ENCODE peak calls at places on chromosomes 5 and 9, in six cellular contexts. N is natural killer cell, H is transverse colon, G is neural crest cell, C is kidney epithelial cell, O is psoas muscle. F is an unnamed sample.

GRCh38 chr9:130186839-130187522 is 14.8 kb downstream of the NCS1 start:
- DNase-seq in C (peak; percentile 37), H (peak; percentile 80), N (no peak), O (no peak), G (no peak), F (peak; percentile 65)

GRCh38 chr9:80796662-80797426 is 892.5 kb downstream of the TLE1 start:
- DNase-seq in G (no peak), H (no peak), N (no peak), O (no peak), C (no peak), F (no peak)

GRCh38 chr5:96875805-96876291 is 452 bp upstream of the ERAP2 start:
- DNase-seq in C (no peak), O (no peak), N (no peak), G (no peak), H (no peak), F (no peak)

GRCh38 chr9:93357649-93358048 is 93.8 kb upstream of the FAM120A start:
- DNase-seq in C (no peak), G (no peak), N (no peak), H (no peak), O (no peak), F (no peak)

GRCh38 chr5:91929522-91929817 is 546.4 kb upstream of the ARRDC3 start:
- DNase-seq in N (no peak), O (no peak), H (no peak), C (no peak), G (no peak), F (no peak)

GRCh38 chr5:169020102-169020501 is 280.8 kb downstream of the SLIT3 start:
- DNase-seq in H (no peak), N (no peak), C (no peak), G (no peak), O (no peak), F (no peak)

GRCh38 chr9:107000218-107000617 is 137.3 kb downstream of the ZNF462 start:
- DNase-seq in N (no peak), O (no peak), G (no peak), H (no peak), C (no peak), F (no peak)

GRCh38 chr5:150710165-150710564 is 9.3 kb upstream of the RBM22 start:
- DNase-seq in G (no peak), N (no peak), H (no peak), C (no peak), O (no peak), F (no peak)

GRCh38 chr5:127029513-127030258 is 672 bp downstream of the MARCHF3 start:
- DNase-seq in H (peak; percentile 79), C (no peak), G (peak; percentile 44), N (peak; percentile 28), O (peak; percentile 70), F (peak; percentile 66)

GRCh38 chr5:133749331-133749985 is 137.1 kb upstream of the FSTL4 start:
- DNase-seq in O (no peak), C (no peak), H (no peak), N (no peak), G (no peak), F (no peak)

GRCh38 chr5:133744030-133744645 is 131.8 kb upstream of the FSTL4 start:
- DNase-seq in H (no peak), O (no peak), N (no peak), C (no peak), G (no peak), F (no peak)

GRCh38 chr5:133750356-133750755 is 138.0 kb upstream of the FSTL4 start:
- DNase-seq in G (no peak), H (no peak), O (no peak), C (no peak), N (no peak), F (no peak)

GRCh38 chr5:133744909-133745308 is 132.6 kb upstream of the FSTL4 start:
- DNase-seq in H (no peak), N (no peak), C (no peak), G (no peak), O (no peak), F (no peak)

DNA sequence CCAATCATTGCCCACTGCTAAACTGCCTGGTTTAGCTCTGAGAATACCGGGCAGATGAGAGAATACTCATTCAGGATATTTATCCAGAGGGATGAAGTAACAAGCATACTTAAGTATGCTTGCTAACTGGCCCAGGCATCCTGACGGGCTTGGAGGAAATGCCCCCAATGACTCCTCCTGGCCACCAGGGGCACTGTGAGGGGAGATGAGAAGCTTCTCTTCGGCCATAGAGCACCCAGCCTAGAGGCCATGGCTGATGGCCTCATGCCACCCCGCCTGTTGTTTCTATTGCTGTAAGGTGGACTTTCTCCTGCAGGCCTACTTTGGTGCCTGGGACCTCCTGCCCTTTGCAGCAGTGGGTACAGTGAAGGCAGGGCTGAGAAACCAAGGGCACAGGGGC is 134.5 kb upstream of the FSTL4 start:
- DNase-seq in N (no peak), H (no peak), G (no peak), O (no peak), C (no peak), F (peak; percentile 59)
- TF ChIP-seq CTCF in N (no peak), H (no peak), G (peak; percentile 52), O (no peak), C (peak; percentile 12), F (peak; percentile 50)

GRCh38 chr9:36913393-36914211 is 120.5 kb downstream of the PAX5 start:
- DNase-seq in G (no peak), N (no peak), H (no peak), O (no peak), C (no peak), F (no peak)
- TF ChIP-seq CTCF in G (no peak), N (no peak), H (no peak), O (no peak), C (peak; percentile 23), F (no peak)

DNA sequence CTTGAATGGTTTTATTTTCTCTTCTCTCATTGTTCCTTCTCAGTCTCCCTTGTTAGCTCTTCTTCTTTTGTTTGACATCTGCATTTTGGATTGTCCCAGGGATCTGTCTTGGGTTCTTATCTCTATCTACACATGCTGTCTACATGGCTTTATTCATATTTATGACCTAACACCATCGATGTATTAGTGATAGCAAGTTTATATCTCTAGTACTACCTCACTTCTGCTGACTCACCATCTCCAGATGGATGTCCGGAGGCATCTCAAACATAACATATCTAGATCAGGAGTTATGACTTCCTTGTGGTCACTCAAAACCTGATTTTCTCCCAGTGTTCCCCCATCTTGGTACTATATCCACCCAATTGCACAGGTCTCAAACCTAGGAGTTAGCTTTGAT is 19.2 kb upstream of the SELENOP start:
- DNase-seq in N (no peak), C (no peak), O (no peak), H (no peak), G (no peak), F (no peak)
- TF ChIP-seq CTCF in N (no peak), C (no peak), O (no peak), H (no peak), G (no peak), F (no peak)

DNA sequence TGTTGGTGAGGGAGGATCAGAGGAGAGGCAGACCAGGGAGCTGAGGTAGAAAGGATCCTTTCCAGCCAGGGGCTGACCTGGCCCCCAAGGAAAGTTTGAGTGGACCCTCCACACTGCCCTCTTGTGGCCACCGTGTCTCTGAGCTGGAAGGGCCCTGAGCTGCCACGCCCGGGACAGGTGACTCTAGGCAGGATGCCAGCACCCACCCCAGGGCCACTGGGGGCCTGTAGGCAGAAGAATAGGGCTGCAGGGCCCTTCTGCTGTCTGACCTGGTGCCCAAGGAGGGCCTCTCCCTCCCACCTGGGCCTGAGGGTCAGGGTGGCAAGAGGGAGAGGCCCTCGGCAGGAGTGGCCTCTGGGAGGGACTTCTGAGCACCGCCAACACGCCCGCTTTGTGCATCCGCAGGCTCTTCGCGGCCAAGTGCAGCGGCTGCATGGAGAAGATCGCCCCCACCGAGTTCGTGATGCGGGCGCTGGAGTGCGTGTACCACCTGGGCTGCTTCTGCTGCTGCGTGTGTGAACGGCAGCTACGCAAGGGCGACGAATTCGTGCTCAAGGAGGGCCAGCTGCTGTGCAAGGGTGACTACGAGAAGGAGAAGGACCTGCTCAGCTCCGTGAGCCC is 76.8 kb downstream of the LMX1B start:
- DNase-seq in C (no peak), H (peak; percentile 51), G (peak; percentile 78), O (peak; percentile 46), N (peak; percentile 58), F (peak; percentile 82)
- TF ChIP-seq CTCF in C (peak; percentile 79), H (peak; percentile 69), G (peak; percentile 75), O (peak; percentile 49), N (peak; percentile 70), F (peak; percentile 81)